ENCODE peak calls at places on chromosomes 13 and 19, in five cellular contexts. M is PC-3, I is fibroblast of lung, F is HCT116, W is GM23338. Y is an unnamed sample.

GRCh38 chr19:34364830-34365462 is at the start of gene GPI:
- DNase-seq in M (peak; percentile 42), I (peak; percentile 39), F (no peak), W (peak; percentile 87), Y (peak; percentile 83)

GRCh38 chr19:38869160-38869835 is 8.8 kb downstream of the RINL start:
- DNase-seq in M (no peak), I (no peak), F (no peak), W (peak; percentile 70), Y (no peak)

GRCh38 chr13:35164324-35164932 is 222.4 kb downstream of the NBEA start:
- DNase-seq in M (peak; percentile 63), I (peak; percentile 37), F (peak; percentile 15), W (peak; percentile 76), Y (peak; percentile 61)

GRCh38 chr13:83223546-83223945 is 658.7 kb downstream of the SLITRK1 start:
- DNase-seq in M (no peak), I (no peak), F (no peak), W (no peak), Y (no peak)

GRCh38 chr13:33927315-33927714 is 109.4 kb downstream of the RFC3 start:
- DNase-seq in M (peak; percentile 33), I (peak; percentile 71), F (no peak), W (no peak), Y (peak; percentile 73)

GRCh38 chr13:51832471-51833152 is 12.4 kb downstream of the TMEM272 start:
- DNase-seq in M (peak; percentile 17), I (peak; percentile 8), F (no peak), W (peak; percentile 43), Y (peak; percentile 58)

GRCh38 chr19:56167064-56167578 is 8.7 kb upstream of the GALP start:
- DNase-seq in M (peak; percentile 43), I (no peak), F (no peak), W (peak; percentile 82), Y (no peak)

GRCh38 chr13:107348931-107349330 is 781.0 kb upstream of the ARGLU1 start:
- DNase-seq in M (peak; percentile 23), I (peak; percentile 23), F (no peak), W (no peak), Y (peak; percentile 82)

GRCh38 chr19:8046569-8047165 is 5.9 kb upstream of the CCL25 start:
- DNase-seq in M (no peak), I (no peak), F (no peak), W (no peak), Y (no peak)

GRCh38 chr19:58150328-58150921 is at the start of gene ZNF329:
- DNase-seq in M (peak; percentile 93), I (peak; percentile 80), F (peak; percentile 29), W (peak; percentile 89), Y (peak; percentile 96)

GRCh38 chr19:10288662-10289166 is 1.0 kb upstream of the ICAM5 start:
- DNase-seq in M (peak; percentile 57), I (peak; percentile 49), F (peak; percentile 74), W (peak; percentile 83), Y (peak; percentile 80)

GRCh38 chr19:20470345-20471119 is 95.0 kb downstream of the ZNF737 start:
- DNase-seq in M (no peak), I (no peak), F (no peak), W (no peak), Y (no peak)

GRCh38 chr13:85798999-85799646 is at the start of gene SLITRK6:
- DNase-seq in M (peak; percentile 93), I (peak; percentile 84), F (peak; percentile 15), W (peak; percentile 75), Y (peak; percentile 5)

GRCh38 chr13:110380359-110381028 is 73.4 kb downstream of the COL4A2 start:
- DNase-seq in M (peak; percentile 74), I (peak; percentile 95), F (no peak), W (no peak), Y (peak; percentile 77)

GRCh38 chr19:16367269-16367683 is 42.6 kb downstream of the KLF2 start:
- DNase-seq in M (no peak), I (no peak), F (no peak), W (no peak), Y (no peak)

GRCh38 chr13:72540818-72541217 is 186.6 kb downstream of the MZT1 start:
- DNase-seq in M (no peak), I (no peak), F (no peak), W (no peak), Y (no peak)

GRCh38 chr13:40787062-40787461 is 2.3 kb upstream of the SLC25A15 start:
- DNase-seq in M (no peak), I (peak; percentile 72), F (no peak), W (no peak), Y (peak; percentile 61)

GRCh38 chr13:66405908-66406802 is 824.0 kb downstream of the PCDH9 start:
- DNase-seq in M (peak; percentile 58), I (peak; percentile 93), F (no peak), W (no peak), Y (no peak)

GRCh38 chr13:27036236-27036981 is 135.2 kb downstream of the USP12 start:
- DNase-seq in M (peak; percentile 72), I (no peak), F (peak; percentile 32), W (no peak), Y (peak; percentile 30)

GRCh38 chr19:39166571-39167391 is 30.0 kb upstream of the NCCRP1 start:
- DNase-seq in M (peak; percentile 44), I (no peak), F (no peak), W (no peak), Y (no peak)

GRCh38 chr13:42740753-42741152 is 40.6 kb upstream of the FAM216B start:
- DNase-seq in M (peak; percentile 23), I (no peak), F (peak; percentile 7), W (peak; percentile 6), Y (peak; percentile 18)

DNA sequence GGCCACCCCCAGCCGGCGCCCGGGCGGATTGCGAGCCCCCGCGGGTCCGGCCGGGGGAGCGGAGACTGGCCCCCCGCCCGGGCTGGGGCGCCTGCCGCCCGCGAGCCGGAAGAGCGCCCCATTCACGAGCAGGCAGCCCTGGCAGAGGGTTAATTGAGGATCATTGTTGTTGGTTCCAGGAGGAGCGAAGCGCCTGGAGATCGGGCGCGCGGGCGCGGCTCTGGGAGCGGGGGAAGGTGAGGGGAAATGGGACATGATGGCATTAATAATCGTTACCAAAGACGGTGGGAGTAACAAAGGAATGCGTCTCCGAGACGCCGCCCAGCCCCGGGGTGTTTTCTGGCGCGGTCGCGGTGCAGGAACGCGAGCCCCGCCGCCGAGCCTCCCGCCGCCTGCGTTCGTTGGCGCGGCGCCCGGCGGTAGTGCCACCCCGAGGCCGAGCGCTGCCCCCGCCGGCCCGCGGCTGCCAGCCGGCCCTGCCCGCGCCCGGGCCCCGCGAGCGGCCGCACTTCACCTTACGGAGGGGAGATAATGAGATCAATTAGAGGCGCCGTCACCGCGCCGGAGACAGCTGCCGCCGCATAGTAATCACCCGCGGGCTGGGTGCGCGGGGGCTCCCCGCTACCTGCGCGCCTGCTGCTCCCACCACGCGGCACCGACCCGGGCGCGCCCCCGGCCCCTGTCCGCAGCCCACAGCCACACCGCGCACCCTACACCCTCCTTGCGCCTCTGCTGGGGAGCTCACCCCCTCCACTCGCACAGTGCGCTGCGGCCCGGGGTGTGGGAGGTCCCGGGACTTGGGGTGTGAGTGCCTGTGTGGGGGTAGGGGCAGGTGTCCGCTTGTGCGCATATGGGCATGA is 2.8 kb downstream of the ZNF536 start:
- DNase-seq in M (no peak), I (no peak), F (no peak), W (peak; percentile 70), Y (peak; percentile 14)
- TF ChIP-seq EZH2 in M (no peak), I (no peak), F (no peak), W (no peak), Y (no peak)

DNA sequence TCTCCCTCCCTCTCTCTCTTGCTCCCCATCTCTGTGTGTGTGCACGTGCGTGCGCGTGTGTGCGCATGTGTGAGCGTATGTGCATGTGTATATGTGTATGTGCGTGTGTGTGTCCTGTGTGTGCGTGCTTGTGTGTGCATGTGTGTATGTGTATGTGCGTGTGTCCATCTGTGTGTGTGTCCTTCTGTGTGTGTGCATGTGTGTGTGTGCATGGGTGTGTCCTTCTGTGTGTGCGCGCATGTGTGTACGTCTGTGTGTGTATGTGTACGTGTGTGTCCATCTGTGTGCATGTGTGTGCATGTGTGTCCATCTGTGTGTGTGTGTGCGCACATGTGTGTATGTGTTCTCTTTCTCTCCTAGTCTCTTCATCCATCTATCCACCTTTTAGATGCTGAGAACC is 12.2 kb downstream of the SLC8A2 start:
- DNase-seq in M (no peak), I (no peak), F (no peak), W (no peak), Y (no peak)
- H3K27me3 ChIP-seq in M (peaks cover 23% of the 10 kb centered on the region), I (peaks cover 46% of the 10 kb centered on the region), F (peaks cover 17% of the 10 kb centered on the region), W (peaks cover 41% of the 10 kb centered on the region), Y (peaks cover 64% of the 10 kb centered on the region)

GRCh38 chr13:36430247-36431203 is 1.8 kb upstream of the CCNA1 start:
- DNase-seq in M (no peak), I (peak; percentile 27), F (no peak), W (peak; percentile 73), Y (peak; percentile 13)
- TF ChIP-seq EZH2 in M (no peak), I (peak; percentile 92), F (no peak), W (peak; percentile 51), Y (peak; percentile 95)

GRCh38 chr19:18607222-18608101 is 863 bp upstream of the CRLF1 start:
- DNase-seq in M (no peak), I (no peak), F (no peak), W (peak; percentile 65), Y (peak; percentile 32)

GRCh38 chr19:18608102-18608804 is 1.7 kb upstream of the CRLF1 start:
- DNase-seq in M (no peak), I (no peak), F (no peak), W (peak; percentile 39), Y (no peak)

GRCh38 chr19:18605546-18606280 is 886 bp downstream of the CRLF1 start:
- DNase-seq in M (no peak), I (no peak), F (no peak), W (peak; percentile 39), Y (peak; percentile 35)

GRCh38 chr19:18605196-18605545 is 1.4 kb downstream of the CRLF1 start:
- DNase-seq in M (no peak), I (no peak), F (no peak), W (no peak), Y (no peak)

DNA sequence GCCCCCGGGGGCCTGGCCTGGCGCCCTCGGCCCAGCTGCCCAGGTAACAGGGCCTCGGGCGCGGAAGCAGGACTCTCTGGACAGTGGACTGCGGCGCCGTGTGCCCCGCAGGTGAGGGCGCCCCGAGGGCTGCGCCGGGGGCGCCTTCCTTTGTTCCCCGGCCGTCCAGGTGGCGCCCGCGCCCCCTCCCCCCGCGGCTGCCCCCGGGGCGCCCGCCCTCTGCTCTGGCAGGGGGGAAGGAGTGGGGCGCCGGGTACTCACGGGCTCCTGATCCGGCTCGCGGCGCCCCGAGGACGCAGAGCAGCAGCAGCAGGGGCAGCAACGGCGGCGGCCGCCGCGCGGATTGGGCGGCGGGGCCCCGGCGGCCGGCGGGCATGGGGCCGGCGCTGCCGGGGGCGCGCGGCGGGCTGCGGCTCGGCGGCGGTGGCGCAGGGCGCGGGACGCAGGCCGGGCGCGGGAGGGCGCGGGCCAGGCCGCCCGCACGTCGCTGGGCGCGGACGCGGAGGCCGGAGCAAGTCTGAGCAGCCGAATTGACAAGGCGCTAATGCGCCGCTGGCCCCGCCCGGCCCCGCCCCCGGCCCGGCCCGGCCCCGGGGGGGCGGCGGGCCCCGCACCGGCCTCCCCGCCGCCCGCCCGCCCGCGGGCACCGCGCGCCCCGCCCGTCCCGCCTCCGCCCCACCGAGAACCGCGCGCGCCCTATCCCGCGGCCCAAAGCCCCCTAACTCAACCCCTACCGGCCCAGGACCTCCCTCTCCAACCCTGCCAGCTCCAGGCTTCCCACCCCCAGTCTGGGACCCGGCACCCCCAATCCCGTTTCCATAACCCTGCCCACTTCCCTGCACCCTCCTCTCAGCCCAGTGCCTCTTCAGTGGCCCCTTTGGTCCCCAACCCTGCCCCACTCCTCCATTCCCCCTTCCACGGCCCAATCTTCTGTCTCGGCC is at the start of gene CRLF1:
- DNase-seq in M (no peak), I (no peak), F (no peak), W (peak; percentile 46), Y (no peak)
- H3K27me3 ChIP-seq in M (peaks cover 67% of the 10 kb centered on the region), I (peaks cover 64% of the 10 kb centered on the region), F (peaks cover 18% of the 10 kb centered on the region), W (peaks cover 96% of the 10 kb centered on the region), Y (peaks cover 58% of the 10 kb centered on the region)

GRCh38 chr19:49873834-49874233 is 3.3 kb downstream of the AKT1S1 start:
- DNase-seq in M (no peak), I (no peak), F (no peak), W (no peak), Y (no peak)
- TF ChIP-seq EZH2 in M (no peak), I (no peak), F (no peak), W (no peak), Y (no peak)